ENCODE peak calls at places on chromosome 11, in eight cellular contexts. I is left lung, C is PC-3, W is A673, Y is mucosa of descending colon, Q is mesenchymal stem cell, E is heart left ventricle, L is HCT116. V is an unnamed sample. For H3K4me1, the result is how much of the 10 kb centered on the place peaks cover.

GRCh38 chr11:15819679-15820286 is 536.6 kb downstream of the SOX6 start:
- DNase-seq in Y (peak), I (peak), C (peak), E (peak), W (peak), Q (peak), L (peak), V (peak)

GRCh38 chr11:22163394-22163797 is 29.5 kb upstream of the ANO5 start:
- DNase-seq in L (no peak), Q (no peak), C (no peak), I (no peak), W (no peak), Y (no peak), E (no peak), V (no peak)

GRCh38 chr11:64652586-64653387 is 61.8 kb downstream of the SLC22A12 start:
- DNase-seq in E (peak), Y (no peak), W (peak), L (peak), I (no peak), C (peak), Q (peak), V (no peak)

GRCh38 chr11:70104419-70104818 is 26.3 kb downstream of the ANO1 start:
- DNase-seq in I (peak), Q (no peak), L (no peak), Y (peak), E (no peak), W (no peak), C (no peak), V (no peak)

GRCh38 chr11:34050536-34050935 is 995 bp upstream of the CAPRIN1 start:
- DNase-seq in Q (peak), W (peak), I (no peak), C (no peak), E (no peak), Y (no peak), L (no peak), V (no peak)

GRCh38 chr11:78080818-78081495 is 1.3 kb upstream of the NDUFC2 start:
- DNase-seq in L (no peak), C (peak), E (no peak), W (no peak), Q (peak), I (no peak), Y (no peak), V (no peak)

GRCh38 chr11:69217276-69218105 is 61.8 kb downstream of the SMIM38 start:
- DNase-seq in E (peak), Q (no peak), I (no peak), C (no peak), L (no peak), W (no peak), Y (no peak), V (no peak)

GRCh38 chr11:6735306-6735705 is 36.5 kb downstream of the OR2AG2 start:
- DNase-seq in I (no peak), L (no peak), W (peak), C (peak), Q (no peak), Y (no peak), E (no peak), V (no peak)

GRCh38 chr11:87219266-87219665 is 181.5 kb downstream of the TMEM135 start:
- DNase-seq in Q (no peak), E (no peak), W (no peak), Y (no peak), I (no peak), C (no peak), L (no peak), V (no peak)

GRCh38 chr11:1882265-1883238 is 9.1 kb downstream of the PRR33 start:
- DNase-seq in W (peak), I (peak), E (peak), L (peak), Q (peak), C (peak), Y (peak), V (peak)

GRCh38 chr11:32892355-32893090 is at the start of gene QSER1:
- DNase-seq in I (peak), L (no peak), Y (peak), E (peak), Q (peak), C (peak), W (peak), V (no peak)

GRCh38 chr11:25938952-25939351 is 393.0 kb upstream of the ANO3 start:
- DNase-seq in L (no peak), Y (no peak), C (no peak), I (no peak), Q (no peak), W (no peak), E (no peak), V (no peak)

GRCh38 chr11:57055780-57056179 is 67.1 kb downstream of the OR5AK2 start:
- DNase-seq in L (no peak), W (no peak), I (no peak), Q (no peak), E (no peak), Y (no peak), C (no peak), V (no peak)

GRCh38 chr11:35372565-35373283 is 46.6 kb downstream of the SLC1A2 start:
- DNase-seq in I (no peak), L (no peak), C (peak), Y (no peak), W (no peak), E (no peak), Q (no peak), V (no peak)

GRCh38 chr11:84549221-84549620 is 1077.9 kb downstream of the DLG2 start:
- DNase-seq in Q (no peak), C (no peak), I (no peak), L (no peak), Y (no peak), E (no peak), W (no peak), V (no peak)

GRCh38 chr11:119878990-119879389 is 150.0 kb upstream of the NECTIN1 start:
- DNase-seq in E (no peak), L (no peak), I (no peak), Y (no peak), Q (no peak), C (no peak), W (no peak), V (no peak)

GRCh38 chr11:67261942-67262681 is 4.2 kb upstream of the GRK2 start:
- DNase-seq in E (no peak), C (no peak), Y (peak), Q (no peak), W (no peak), L (no peak), I (peak), V (no peak)

GRCh38 chr11:119480375-119481020 is 57.5 kb upstream of the THY1 start:
- DNase-seq in W (no peak), Q (no peak), C (no peak), I (no peak), L (no peak), E (no peak), Y (no peak), V (no peak)

GRCh38 chr11:66326261-66327111 is 9.6 kb upstream of the CD248 start:
- DNase-seq in E (peak), C (peak), Q (peak), L (no peak), I (peak), Y (peak), W (no peak), V (no peak)

GRCh38 chr11:46238967-46239800 is 38.3 kb upstream of the CREB3L1 start:
- DNase-seq in Y (peak), E (peak), Q (peak), W (peak), I (peak), C (peak), L (peak), V (peak)

GRCh38 chr11:44729065-44729464 is 2.3 kb downstream of the TSPAN18 start:
- DNase-seq in C (no peak), E (peak), W (no peak), Y (no peak), Q (no peak), L (no peak), I (no peak), V (no peak)

GRCh38 chr11:32079511-32079910 is 11.4 kb upstream of the RCN1 start:
- DNase-seq in C (no peak), W (no peak), L (no peak), I (no peak), Q (no peak), Y (no peak), E (no peak), V (no peak)

GRCh38 chr11:46252373-46252914 is 25.0 kb upstream of the CREB3L1 start:
- DNase-seq in L (no peak), C (no peak), Q (peak), E (no peak), I (no peak), Y (no peak), W (no peak), V (no peak)

GRCh38 chr11:111663820-111664219 is 61.6 kb downstream of the SIK2 start:
- DNase-seq in I (no peak), L (no peak), W (peak), Y (no peak), Q (no peak), C (no peak), E (peak), V (no peak)

GRCh38 chr11:1876361-1877063 is 15.2 kb downstream of the PRR33 start:
- DNase-seq in E (peak), W (peak), Y (peak), L (no peak), C (peak), Q (peak), I (peak), V (no peak)

GRCh38 chr11:78295347-78295746 is 106.6 kb downstream of the USP35 start:
- DNase-seq in I (no peak), C (no peak), L (no peak), Q (no peak), E (no peak), Y (no peak), W (no peak), V (no peak)

GRCh38 chr11:114812698-114813097 is 134.4 kb downstream of the NXPE2 start:
- DNase-seq in Q (no peak), I (no peak), W (no peak), E (no peak), L (no peak), C (no peak), Y (no peak), V (no peak)

GRCh38 chr11:118079507-118079906 is 2.6 kb downstream of the TMPRSS4 start:
- DNase-seq in Y (peak), Q (no peak), W (no peak), C (no peak), L (no peak), E (no peak), I (no peak), V (no peak)

GRCh38 chr11:96328395-96329010 is 14.5 kb downstream of the MAML2 start:
- DNase-seq in C (peak), L (no peak), Q (no peak), I (no peak), W (peak), E (no peak), Y (no peak), V (no peak)

GRCh38 chr11:96331556-96332168 is 11.3 kb downstream of the MAML2 start:
- DNase-seq in C (no peak), L (no peak), Y (no peak), E (no peak), Q (no peak), I (peak), W (no peak), V (no peak)

GRCh38 chr11:96329419-96329818 is 13.6 kb downstream of the MAML2 start:
- DNase-seq in W (no peak), I (no peak), L (no peak), C (peak), Q (no peak), Y (no peak), E (no peak), V (no peak)

GRCh38 chr11:96330511-96330859 is 12.5 kb downstream of the MAML2 start:
- DNase-seq in Q (no peak), L (no peak), E (no peak), C (no peak), Y (no peak), W (no peak), I (no peak), V (no peak)

DNA sequence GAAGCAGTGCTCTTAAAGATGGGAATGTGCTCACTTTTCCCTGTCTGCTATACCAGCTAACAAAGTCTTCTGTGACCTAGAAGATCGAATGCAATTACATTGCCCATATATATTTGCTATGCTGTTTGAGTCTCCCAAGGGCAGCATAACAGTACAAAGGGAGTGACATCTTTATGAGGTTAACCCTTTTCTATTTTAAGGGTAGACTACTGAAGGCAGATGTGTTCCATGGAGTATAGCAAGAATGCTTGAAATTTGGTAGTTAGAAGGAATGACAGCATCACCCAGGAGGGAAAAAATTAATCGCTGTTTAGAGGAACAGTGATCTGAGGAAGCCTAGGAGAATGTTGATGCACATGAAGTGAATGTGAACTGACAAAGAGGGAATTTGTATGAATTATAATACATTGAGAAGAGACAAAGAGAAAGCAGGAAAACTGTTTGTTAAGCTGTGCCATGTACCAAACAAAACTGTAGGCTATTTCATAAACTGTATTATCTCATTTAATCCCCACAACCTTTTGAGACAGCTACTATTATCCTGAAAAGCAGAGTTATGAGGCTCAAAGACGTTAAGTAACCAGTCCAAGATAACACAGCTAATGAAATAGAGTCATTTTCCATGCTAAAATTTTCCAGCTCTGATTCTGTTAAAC is 13.0 kb downstream of the MAML2 start:
- DNase-seq in C (no peak), Q (no peak), Y (no peak), W (no peak), I (no peak), L (no peak), E (no peak), V (no peak)
- H3K4me1 ChIP-seq in C (under half), Q (under half), Y (under half), W (half or more), I (half or more), L (under half), E (under half), V (under half)

DNA sequence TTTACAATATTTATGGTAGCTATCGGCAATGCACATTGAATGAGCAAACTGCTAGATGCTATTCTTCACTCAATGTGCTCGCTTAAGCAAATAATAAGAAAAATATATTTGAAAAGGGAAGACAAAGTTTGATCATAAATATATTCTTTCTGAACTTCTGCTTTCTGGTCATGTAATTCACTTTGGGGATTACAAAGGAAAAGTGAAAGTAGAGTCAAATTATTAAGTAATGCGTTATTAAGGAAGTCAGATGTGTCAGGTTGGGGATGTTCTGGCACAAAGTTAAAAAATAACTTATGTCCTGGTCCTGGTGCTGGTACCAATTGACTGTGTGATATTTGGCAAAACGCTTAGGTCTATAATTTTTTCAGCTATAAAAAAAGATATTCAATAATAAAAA is 98.0 kb upstream of the TRIM77 start:
- DNase-seq in L (no peak), Y (no peak), C (no peak), I (no peak), W (no peak), E (no peak), Q (no peak), V (no peak)
- H3K4me1 ChIP-seq in L (under half), Y (under half), C (under half), I (under half), W (under half), E (under half), Q (under half), V (under half)

GRCh38 chr11:75850787-75851186 is 35.8 kb downstream of the UVRAG start:
- DNase-seq in E (no peak), C (no peak), I (no peak), Q (peak), L (no peak), Y (no peak), W (peak), V (no peak)

GRCh38 chr11:75853971-75854370 is 39.0 kb downstream of the UVRAG start:
- DNase-seq in L (no peak), Y (no peak), E (no peak), I (no peak), W (no peak), C (peak), Q (no peak), V (no peak)

GRCh38 chr11:75852406-75853017 is 37.5 kb downstream of the UVRAG start:
- DNase-seq in C (no peak), W (no peak), Q (no peak), Y (no peak), L (no peak), I (no peak), E (no peak), V (no peak)

GRCh38 chr11:75851203-75851602 is 36.2 kb downstream of the UVRAG start:
- DNase-seq in I (no peak), E (no peak), L (no peak), C (no peak), W (no peak), Q (no peak), Y (no peak), V (no peak)

DNA sequence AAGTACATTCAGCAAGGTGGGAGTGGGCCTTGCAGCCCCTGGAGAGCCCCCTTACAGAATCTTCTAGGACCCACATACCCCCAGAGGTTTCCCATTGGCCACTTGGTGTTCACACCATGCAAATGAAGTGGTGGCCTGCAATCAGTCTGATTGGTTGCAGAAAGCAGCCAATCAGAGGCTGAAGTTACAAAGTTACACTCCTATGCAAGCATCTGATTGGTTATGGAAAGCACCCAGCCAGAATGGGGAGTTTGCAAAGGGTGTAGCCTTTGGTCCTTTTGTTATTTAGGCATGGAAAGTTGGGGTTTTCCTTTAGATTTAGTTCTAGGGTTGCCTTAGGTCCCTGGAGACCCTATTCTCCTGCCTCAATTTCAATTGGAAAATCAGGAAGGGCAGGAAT is 34.9 kb downstream of the UVRAG start:
- DNase-seq in Y (no peak), Q (no peak), C (no peak), I (no peak), W (peak), L (no peak), E (no peak), V (no peak)
- H3K4me1 ChIP-seq in Y (under half), Q (under half), C (under half), I (under half), W (under half), L (under half), E (under half), V (under half)

DNA sequence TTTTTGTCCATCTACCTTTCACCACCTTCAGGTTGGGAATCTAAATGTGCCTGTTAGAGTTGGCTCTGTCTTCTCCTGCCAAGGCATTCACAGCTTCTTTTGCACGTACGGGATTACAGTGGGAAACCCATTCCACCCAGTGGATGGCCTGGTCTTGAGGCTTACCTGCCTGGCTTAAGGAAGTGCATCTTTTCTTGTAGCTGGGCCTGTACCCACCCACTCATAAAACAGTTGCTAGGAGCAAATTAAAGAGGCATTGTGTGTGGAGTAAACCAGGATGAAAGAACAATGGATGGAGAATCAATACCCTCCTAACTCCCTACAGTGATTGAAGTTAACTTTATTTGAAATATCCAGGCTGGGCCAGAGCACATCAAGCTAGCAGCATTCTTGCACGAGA is 71.6 kb downstream of the TEAD1 start:
- DNase-seq in E (no peak), Y (no peak), L (no peak), W (no peak), C (no peak), I (no peak), Q (no peak), V (no peak)
- H3K4me1 ChIP-seq in E (half or more), Y (under half), L (under half), W (under half), C (under half), I (under half), Q (under half), V (under half)

GRCh38 chr11:47991894-47992293 is 11.5 kb downstream of the PTPRJ start:
- DNase-seq in Y (no peak), W (no peak), Q (no peak), I (no peak), L (no peak), E (no peak), C (no peak), V (no peak)
- H3K4me1 ChIP-seq in Y (under half), W (under half), Q (under half), I (half or more), L (half or more), E (under half), C (under half), V (under half)